ENCODE peak calls at places on chromosome 13, in six cellular contexts. U is GM23248, H is AG09319, A is mesenteric fat pad, X is NCI-H446, J is AG04450. T is an unnamed sample.

GRCh38 chr13:24540236-24541126 is 27.9 kb upstream of the PARP4 start:
- DNase-seq in X (no peak), U (no peak), J (no peak), H (no peak), A (no peak), T (no peak)

GRCh38 chr13:103883152-103883551 is 816.9 kb upstream of the SLC10A2 start:
- DNase-seq in J (peak; percentile 89), H (peak; percentile 0), U (peak; percentile 92), A (peak; percentile 72), X (peak; percentile 86), T (no peak)

GRCh38 chr13:89959074-89959473 is 1388.4 kb upstream of the MIR17HG start:
- DNase-seq in H (no peak), X (no peak), J (no peak), A (no peak), U (no peak), T (no peak)

GRCh38 chr13:44211753-44212152 is 161.9 kb upstream of the SERP2 start:
- DNase-seq in A (no peak), H (no peak), U (no peak), X (no peak), J (no peak), T (peak; percentile 74)

GRCh38 chr13:32430018-32430747 is 2.3 kb upstream of the N4BP2L1 start:
- DNase-seq in H (no peak), A (no peak), X (no peak), U (no peak), J (no peak), T (no peak)

GRCh38 chr13:88602786-88603777 is 931.9 kb downstream of the SLITRK5 start:
- DNase-seq in J (no peak), U (no peak), X (no peak), A (no peak), H (no peak), T (no peak)

GRCh38 chr13:85847012-85847411 is 47.8 kb upstream of the SLITRK6 start:
- DNase-seq in U (no peak), J (no peak), X (no peak), A (no peak), H (no peak), T (no peak)

GRCh38 chr13:91123456-91124127 is 223.9 kb upstream of the MIR17HG start:
- DNase-seq in J (no peak), A (no peak), X (no peak), H (no peak), U (no peak), T (no peak)

GRCh38 chr13:44543424-44543823 is 32.7 kb downstream of the TSC22D1 start:
- DNase-seq in J (no peak), X (no peak), A (no peak), H (no peak), U (no peak), T (no peak)

GRCh38 chr13:51832471-51833152 is 12.4 kb downstream of the TMEM272 start:
- DNase-seq in X (no peak), H (no peak), J (no peak), A (no peak), U (peak; percentile 58), T (peak; percentile 47)

GRCh38 chr13:111990362-111990761 is 76.6 kb upstream of the SOX1 start:
- DNase-seq in X (no peak), H (no peak), J (no peak), U (no peak), A (no peak), T (no peak)

GRCh38 chr13:22744688-22745452 is 435.9 kb upstream of the SGCG start:
- DNase-seq in U (no peak), A (no peak), J (no peak), X (no peak), H (no peak), T (no peak)

GRCh38 chr13:79749985-79750551 is 269.1 kb downstream of the NDFIP2 start:
- DNase-seq in X (no peak), H (peak; percentile 86), U (peak; percentile 94), A (no peak), J (peak; percentile 88), T (no peak)

GRCh38 chr13:110216403-110217041 is 90.4 kb downstream of the COL4A1 start:
- DNase-seq in H (peak; percentile 14), A (no peak), X (no peak), U (peak; percentile 77), J (no peak), T (no peak)

T was measured in HAP-1.